ENCODE peak calls at places on chromosomes 4 and X, in six cellular contexts. One of them, this sample, is unnamed.

GRCh38 chrX:150421816-150422215 is 58.7 kb downstream of the MAMLD1 start:
- DNase-seq in WTC11: no peak
- DNase-seq in stimulated activated CD4-positive, alpha-beta T cell treated with anti-CD3 and anti-CD28 coated beads, Interleukin-12 subunit alpha, Interleukin-12 subunit beta, amount 100 ng/mL, for 4 hours: no peak
- DNase-seq in HT1080: no peak
- DNase-seq in astrocyte of the spinal cord: peak; percentile 46
- DNase-seq in activated CD8-positive, alpha-beta T cell treated with anti-CD3 and anti-CD28 coated beads, Interleukin-2, amount 10 ng/mL, durations not matched to agents 7 days and 5 days: no peak
- DNase-seq in this sample: no peak

GRCh38 chr4:17336524-17336941 is 175.4 kb downstream of the QDPR start:
- DNase-seq in stimulated activated CD4-positive, alpha-beta T cell treated with anti-CD3 and anti-CD28 coated beads, Interleukin-12 subunit alpha, Interleukin-12 subunit beta, amount 100 ng/mL, for 4 hours: peak; percentile 60
- DNase-seq in WTC11: no peak
- DNase-seq in astrocyte of the spinal cord: peak; percentile 6
- DNase-seq in HT1080: peak; percentile 78
- DNase-seq in activated CD8-positive, alpha-beta T cell treated with anti-CD3 and anti-CD28 coated beads, Interleukin-2, amount 10 ng/mL, durations not matched to agents 7 days and 5 days: peak; percentile 87
- DNase-seq in this sample: peak; percentile 57

GRCh38 chr4:87622303-87622702 is 14.0 kb downstream of the DSPP start:
- DNase-seq in HT1080: no peak
- DNase-seq in activated CD8-positive, alpha-beta T cell treated with anti-CD3 and anti-CD28 coated beads, Interleukin-2, amount 10 ng/mL, durations not matched to agents 7 days and 5 days: no peak
- DNase-seq in WTC11: peak; percentile 43
- DNase-seq in astrocyte of the spinal cord: no peak
- DNase-seq in stimulated activated CD4-positive, alpha-beta T cell treated with anti-CD3 and anti-CD28 coated beads, Interleukin-12 subunit alpha, Interleukin-12 subunit beta, amount 100 ng/mL, for 4 hours: no peak
- DNase-seq in this sample: no peak

GRCh38 chr4:88159137-88159725 is 792 bp upstream of the ABCG2 start:
- DNase-seq in HT1080: no peak
- DNase-seq in stimulated activated CD4-positive, alpha-beta T cell treated with anti-CD3 and anti-CD28 coated beads, Interleukin-12 subunit alpha, Interleukin-12 subunit beta, amount 100 ng/mL, for 4 hours: no peak
- DNase-seq in activated CD8-positive, alpha-beta T cell treated with anti-CD3 and anti-CD28 coated beads, Interleukin-2, amount 10 ng/mL, durations not matched to agents 7 days and 5 days: no peak
- DNase-seq in WTC11: peak; percentile 67
- DNase-seq in astrocyte of the spinal cord: no peak
- DNase-seq in this sample: peak; percentile 94

GRCh38 chr4:182448281-182449151 is 205.3 kb downstream of the TENM3 start:
- DNase-seq in HT1080: peak; percentile 88
- DNase-seq in stimulated activated CD4-positive, alpha-beta T cell treated with anti-CD3 and anti-CD28 coated beads, Interleukin-12 subunit alpha, Interleukin-12 subunit beta, amount 100 ng/mL, for 4 hours: peak; percentile 46
- DNase-seq in WTC11: peak; percentile 93
- DNase-seq in astrocyte of the spinal cord: peak; percentile 94
- DNase-seq in activated CD8-positive, alpha-beta T cell treated with anti-CD3 and anti-CD28 coated beads, Interleukin-2, amount 10 ng/mL, durations not matched to agents 7 days and 5 days: peak; percentile 35
- DNase-seq in this sample: peak; percentile 97

GRCh38 chrX:2723316-2723879 is 28.4 kb upstream of the XG start:
- DNase-seq in astrocyte of the spinal cord: no peak
- DNase-seq in stimulated activated CD4-positive, alpha-beta T cell treated with anti-CD3 and anti-CD28 coated beads, Interleukin-12 subunit alpha, Interleukin-12 subunit beta, amount 100 ng/mL, for 4 hours: no peak
- DNase-seq in activated CD8-positive, alpha-beta T cell treated with anti-CD3 and anti-CD28 coated beads, Interleukin-2, amount 10 ng/mL, durations not matched to agents 7 days and 5 days: no peak
- DNase-seq in HT1080: no peak
- DNase-seq in WTC11: no peak
- DNase-seq in this sample: no peak

GRCh38 chr4:75849459-75849858 is 52.8 kb downstream of the PPEF2 start:
- DNase-seq in astrocyte of the spinal cord: no peak
- DNase-seq in WTC11: peak; percentile 25
- DNase-seq in stimulated activated CD4-positive, alpha-beta T cell treated with anti-CD3 and anti-CD28 coated beads, Interleukin-12 subunit alpha, Interleukin-12 subunit beta, amount 100 ng/mL, for 4 hours: no peak
- DNase-seq in HT1080: peak; percentile 11
- DNase-seq in activated CD8-positive, alpha-beta T cell treated with anti-CD3 and anti-CD28 coated beads, Interleukin-2, amount 10 ng/mL, durations not matched to agents 7 days and 5 days: no peak
- DNase-seq in this sample: peak; percentile 83

GRCh38 chr4:95256108-95256835 is 292.5 kb downstream of the UNC5C start:
- DNase-seq in astrocyte of the spinal cord: no peak
- DNase-seq in WTC11: no peak
- DNase-seq in stimulated activated CD4-positive, alpha-beta T cell treated with anti-CD3 and anti-CD28 coated beads, Interleukin-12 subunit alpha, Interleukin-12 subunit beta, amount 100 ng/mL, for 4 hours: no peak
- DNase-seq in HT1080: peak; percentile 2
- DNase-seq in activated CD8-positive, alpha-beta T cell treated with anti-CD3 and anti-CD28 coated beads, Interleukin-2, amount 10 ng/mL, durations not matched to agents 7 days and 5 days: no peak
- DNase-seq in this sample: no peak

GRCh38 chr4:139454646-139455045 is 725 bp downstream of the RAB33B start:
- DNase-seq in activated CD8-positive, alpha-beta T cell treated with anti-CD3 and anti-CD28 coated beads, Interleukin-2, amount 10 ng/mL, durations not matched to agents 7 days and 5 days: no peak
- DNase-seq in stimulated activated CD4-positive, alpha-beta T cell treated with anti-CD3 and anti-CD28 coated beads, Interleukin-12 subunit alpha, Interleukin-12 subunit beta, amount 100 ng/mL, for 4 hours: no peak
- DNase-seq in astrocyte of the spinal cord: peak; percentile 13
- DNase-seq in WTC11: no peak
- DNase-seq in HT1080: no peak
- DNase-seq in this sample: no peak

GRCh38 chr4:139030614-139031235 is 15.1 kb downstream of the NOCT start:
- DNase-seq in WTC11: peak; percentile 75
- DNase-seq in HT1080: peak; percentile 66
- DNase-seq in activated CD8-positive, alpha-beta T cell treated with anti-CD3 and anti-CD28 coated beads, Interleukin-2, amount 10 ng/mL, durations not matched to agents 7 days and 5 days: peak; percentile 85
- DNase-seq in stimulated activated CD4-positive, alpha-beta T cell treated with anti-CD3 and anti-CD28 coated beads, Interleukin-12 subunit alpha, Interleukin-12 subunit beta, amount 100 ng/mL, for 4 hours: peak; percentile 48
- DNase-seq in astrocyte of the spinal cord: peak; percentile 81
- DNase-seq in this sample: peak; percentile 79

GRCh38 chrX:12971282-12972003 is 3.5 kb upstream of the TMSB4X start:
- DNase-seq in stimulated activated CD4-positive, alpha-beta T cell treated with anti-CD3 and anti-CD28 coated beads, Interleukin-12 subunit alpha, Interleukin-12 subunit beta, amount 100 ng/mL, for 4 hours: no peak
- DNase-seq in WTC11: no peak
- DNase-seq in activated CD8-positive, alpha-beta T cell treated with anti-CD3 and anti-CD28 coated beads, Interleukin-2, amount 10 ng/mL, durations not matched to agents 7 days and 5 days: peak; percentile 63
- DNase-seq in HT1080: no peak
- DNase-seq in astrocyte of the spinal cord: no peak
- DNase-seq in this sample: no peak

GRCh38 chrX:103628386-103629290 is at the start of gene TCEAL1:
- DNase-seq in stimulated activated CD4-positive, alpha-beta T cell treated with anti-CD3 and anti-CD28 coated beads, Interleukin-12 subunit alpha, Interleukin-12 subunit beta, amount 100 ng/mL, for 4 hours: peak; percentile 15
- DNase-seq in activated CD8-positive, alpha-beta T cell treated with anti-CD3 and anti-CD28 coated beads, Interleukin-2, amount 10 ng/mL, durations not matched to agents 7 days and 5 days: peak; percentile 39
- DNase-seq in astrocyte of the spinal cord: peak; percentile 36
- DNase-seq in HT1080: peak; percentile 51
- DNase-seq in WTC11: peak; percentile 33
- DNase-seq in this sample: peak; percentile 84

GRCh38 chr4:84189138-84189537 is 310.0 kb downstream of the NKX6-1 start:
- DNase-seq in WTC11: no peak
- DNase-seq in activated CD8-positive, alpha-beta T cell treated with anti-CD3 and anti-CD28 coated beads, Interleukin-2, amount 10 ng/mL, durations not matched to agents 7 days and 5 days: no peak
- DNase-seq in HT1080: no peak
- DNase-seq in astrocyte of the spinal cord: no peak
- DNase-seq in stimulated activated CD4-positive, alpha-beta T cell treated with anti-CD3 and anti-CD28 coated beads, Interleukin-12 subunit alpha, Interleukin-12 subunit beta, amount 100 ng/mL, for 4 hours: no peak
- DNase-seq in this sample: no peak

GRCh38 chrX:124426824-124427223 is 80.5 kb downstream of the SH2D1A start:
- DNase-seq in stimulated activated CD4-positive, alpha-beta T cell treated with anti-CD3 and anti-CD28 coated beads, Interleukin-12 subunit alpha, Interleukin-12 subunit beta, amount 100 ng/mL, for 4 hours: no peak
- DNase-seq in activated CD8-positive, alpha-beta T cell treated with anti-CD3 and anti-CD28 coated beads, Interleukin-2, amount 10 ng/mL, durations not matched to agents 7 days and 5 days: no peak
- DNase-seq in astrocyte of the spinal cord: no peak
- DNase-seq in WTC11: no peak
- DNase-seq in HT1080: peak; percentile 1
- DNase-seq in this sample: no peak

GRCh38 chr4:103499094-103499493 is 220.7 kb downstream of the TACR3 start:
- DNase-seq in activated CD8-positive, alpha-beta T cell treated with anti-CD3 and anti-CD28 coated beads, Interleukin-2, amount 10 ng/mL, durations not matched to agents 7 days and 5 days: no peak
- DNase-seq in astrocyte of the spinal cord: no peak
- DNase-seq in WTC11: no peak
- DNase-seq in stimulated activated CD4-positive, alpha-beta T cell treated with anti-CD3 and anti-CD28 coated beads, Interleukin-12 subunit alpha, Interleukin-12 subunit beta, amount 100 ng/mL, for 4 hours: no peak
- DNase-seq in HT1080: no peak
- DNase-seq in this sample: no peak

GRCh38 chrX:94834226-94834625 is 1160.2 kb downstream of the FAM133A start:
- DNase-seq in HT1080: no peak
- DNase-seq in WTC11: no peak
- DNase-seq in astrocyte of the spinal cord: no peak
- DNase-seq in stimulated activated CD4-positive, alpha-beta T cell treated with anti-CD3 and anti-CD28 coated beads, Interleukin-12 subunit alpha, Interleukin-12 subunit beta, amount 100 ng/mL, for 4 hours: no peak
- DNase-seq in activated CD8-positive, alpha-beta T cell treated with anti-CD3 and anti-CD28 coated beads, Interleukin-2, amount 10 ng/mL, durations not matched to agents 7 days and 5 days: no peak
- DNase-seq in this sample: no peak

GRCh38 chrX:150587585-150588503 is 19.4 kb downstream of the MTM1 start:
- DNase-seq in astrocyte of the spinal cord: no peak
- DNase-seq in WTC11: peak; percentile 30
- DNase-seq in stimulated activated CD4-positive, alpha-beta T cell treated with anti-CD3 and anti-CD28 coated beads, Interleukin-12 subunit alpha, Interleukin-12 subunit beta, amount 100 ng/mL, for 4 hours: peak; percentile 39
- DNase-seq in HT1080: no peak
- DNase-seq in activated CD8-positive, alpha-beta T cell treated with anti-CD3 and anti-CD28 coated beads, Interleukin-2, amount 10 ng/mL, durations not matched to agents 7 days and 5 days: peak; percentile 58
- DNase-seq in this sample: no peak

GRCh38 chrX:103608305-103608963 is 671 bp downstream of the TCEAL3 start:
- DNase-seq in WTC11: no peak
- DNase-seq in activated CD8-positive, alpha-beta T cell treated with anti-CD3 and anti-CD28 coated beads, Interleukin-2, amount 10 ng/mL, durations not matched to agents 7 days and 5 days: no peak
- DNase-seq in astrocyte of the spinal cord: no peak
- DNase-seq in HT1080: no peak
- DNase-seq in stimulated activated CD4-positive, alpha-beta T cell treated with anti-CD3 and anti-CD28 coated beads, Interleukin-12 subunit alpha, Interleukin-12 subunit beta, amount 100 ng/mL, for 4 hours: no peak
- DNase-seq in this sample: peak; percentile 51

This sample was measured in islet precursor cell.